ENCODE peak calls at places on chromosomes 5 and 9, in five cellular contexts. One of them, this sample, is unnamed.

GRCh38 chr5:16894236-16895057 is 41.6 kb downstream of the MYO10 start:
- DNase-seq in GM23248: peak; percentile 78
- DNase-seq in activated T-helper 2 cell treated with anti-CD3 and anti-CD28 coated beads, Interferon-gamma antibody, Interleukin-2, Interleukin-4, amounts not matched to agents 10 μg/mL and 5 μg/mL and 100 μg/mL, durations not matched to agents 14 hours and 24 hours and 36 hours: no peak
- DNase-seq in A549: peak; percentile 88
- DNase-seq in amniotic stem cell: no peak
- DNase-seq in this sample: no peak

GRCh38 chr5:125410501-125411162 is 664.2 kb upstream of the ZNF608 start:
- DNase-seq in GM23248: peak; percentile 83
- DNase-seq in activated T-helper 2 cell treated with anti-CD3 and anti-CD28 coated beads, Interferon-gamma antibody, Interleukin-2, Interleukin-4, amounts not matched to agents 10 μg/mL and 5 μg/mL and 100 μg/mL, durations not matched to agents 14 hours and 24 hours and 36 hours: no peak
- DNase-seq in A549: no peak
- DNase-seq in amniotic stem cell: no peak
- DNase-seq in this sample: no peak

GRCh38 chr9:76692448-76693129 is 71.6 kb upstream of the PCA3 start:
- DNase-seq in GM23248: no peak
- DNase-seq in activated T-helper 2 cell treated with anti-CD3 and anti-CD28 coated beads, Interferon-gamma antibody, Interleukin-2, Interleukin-4, amounts not matched to agents 10 μg/mL and 5 μg/mL and 100 μg/mL, durations not matched to agents 14 hours and 24 hours and 36 hours: no peak
- DNase-seq in A549: no peak
- DNase-seq in amniotic stem cell: no peak
- DNase-seq in this sample: no peak

GRCh38 chr5:61450170-61450815 is 118.2 kb downstream of the ZSWIM6 start:
- DNase-seq in GM23248: peak; percentile 91
- DNase-seq in activated T-helper 2 cell treated with anti-CD3 and anti-CD28 coated beads, Interferon-gamma antibody, Interleukin-2, Interleukin-4, amounts not matched to agents 10 μg/mL and 5 μg/mL and 100 μg/mL, durations not matched to agents 14 hours and 24 hours and 36 hours: no peak
- DNase-seq in A549: peak; percentile 35
- DNase-seq in amniotic stem cell: peak; percentile 53
- DNase-seq in this sample: no peak

GRCh38 chr5:170557314-170557713 is 53.5 kb downstream of the KCNIP1 start:
- DNase-seq in GM23248: no peak
- DNase-seq in activated T-helper 2 cell treated with anti-CD3 and anti-CD28 coated beads, Interferon-gamma antibody, Interleukin-2, Interleukin-4, amounts not matched to agents 10 μg/mL and 5 μg/mL and 100 μg/mL, durations not matched to agents 14 hours and 24 hours and 36 hours: no peak
- DNase-seq in A549: no peak
- DNase-seq in amniotic stem cell: no peak
- DNase-seq in this sample: no peak

GRCh38 chr5:89418821-89419085 is 535.8 kb upstream of the MEF2C start:
- DNase-seq in GM23248: no peak
- DNase-seq in activated T-helper 2 cell treated with anti-CD3 and anti-CD28 coated beads, Interferon-gamma antibody, Interleukin-2, Interleukin-4, amounts not matched to agents 10 μg/mL and 5 μg/mL and 100 μg/mL, durations not matched to agents 14 hours and 24 hours and 36 hours: no peak
- DNase-seq in A549: no peak
- DNase-seq in amniotic stem cell: no peak
- DNase-seq in this sample: no peak

GRCh38 chr9:136023401-136024225 is 62.4 kb upstream of the UBAC1 start:
- DNase-seq in GM23248: peak; percentile 82
- DNase-seq in activated T-helper 2 cell treated with anti-CD3 and anti-CD28 coated beads, Interferon-gamma antibody, Interleukin-2, Interleukin-4, amounts not matched to agents 10 μg/mL and 5 μg/mL and 100 μg/mL, durations not matched to agents 14 hours and 24 hours and 36 hours: no peak
- DNase-seq in A549: no peak
- DNase-seq in amniotic stem cell: no peak
- DNase-seq in this sample: no peak

GRCh38 chr9:107363511-107364182 is 80.6 kb downstream of the RAD23B start:
- DNase-seq in GM23248: no peak
- DNase-seq in activated T-helper 2 cell treated with anti-CD3 and anti-CD28 coated beads, Interferon-gamma antibody, Interleukin-2, Interleukin-4, amounts not matched to agents 10 μg/mL and 5 μg/mL and 100 μg/mL, durations not matched to agents 14 hours and 24 hours and 36 hours: no peak
- DNase-seq in A549: no peak
- DNase-seq in amniotic stem cell: no peak
- DNase-seq in this sample: no peak

GRCh38 chr5:78509884-78510769 is 138.4 kb downstream of the LHFPL2 start:
- DNase-seq in GM23248: peak; percentile 61
- DNase-seq in activated T-helper 2 cell treated with anti-CD3 and anti-CD28 coated beads, Interferon-gamma antibody, Interleukin-2, Interleukin-4, amounts not matched to agents 10 μg/mL and 5 μg/mL and 100 μg/mL, durations not matched to agents 14 hours and 24 hours and 36 hours: peak; percentile 9
- DNase-seq in A549: no peak
- DNase-seq in amniotic stem cell: no peak
- DNase-seq in this sample: no peak

GRCh38 chr5:150070821-150071220 is 15.5 kb downstream of the CSF1R start:
- DNase-seq in GM23248: no peak
- DNase-seq in activated T-helper 2 cell treated with anti-CD3 and anti-CD28 coated beads, Interferon-gamma antibody, Interleukin-2, Interleukin-4, amounts not matched to agents 10 μg/mL and 5 μg/mL and 100 μg/mL, durations not matched to agents 14 hours and 24 hours and 36 hours: no peak
- DNase-seq in A549: no peak
- DNase-seq in amniotic stem cell: no peak
- DNase-seq in this sample: no peak

GRCh38 chr5:113110117-113110516 is 133.5 kb downstream of the DCP2 start:
- DNase-seq in GM23248: no peak
- DNase-seq in activated T-helper 2 cell treated with anti-CD3 and anti-CD28 coated beads, Interferon-gamma antibody, Interleukin-2, Interleukin-4, amounts not matched to agents 10 μg/mL and 5 μg/mL and 100 μg/mL, durations not matched to agents 14 hours and 24 hours and 36 hours: no peak
- DNase-seq in A549: no peak
- DNase-seq in amniotic stem cell: no peak
- DNase-seq in this sample: no peak

GRCh38 chr5:41414598-41414997 is 95.8 kb downstream of the PLCXD3 start:
- DNase-seq in GM23248: peak; percentile 93
- DNase-seq in activated T-helper 2 cell treated with anti-CD3 and anti-CD28 coated beads, Interferon-gamma antibody, Interleukin-2, Interleukin-4, amounts not matched to agents 10 μg/mL and 5 μg/mL and 100 μg/mL, durations not matched to agents 14 hours and 24 hours and 36 hours: no peak
- DNase-seq in A549: peak; percentile 46
- DNase-seq in amniotic stem cell: peak; percentile 33
- DNase-seq in this sample: no peak

GRCh38 chr9:2478421-2478820 is 143.2 kb upstream of the VLDLR start:
- DNase-seq in GM23248: no peak
- DNase-seq in activated T-helper 2 cell treated with anti-CD3 and anti-CD28 coated beads, Interferon-gamma antibody, Interleukin-2, Interleukin-4, amounts not matched to agents 10 μg/mL and 5 μg/mL and 100 μg/mL, durations not matched to agents 14 hours and 24 hours and 36 hours: no peak
- DNase-seq in A549: no peak
- DNase-seq in amniotic stem cell: no peak
- DNase-seq in this sample: no peak

GRCh38 chr9:102354041-102354440 is 615.6 kb upstream of the GRIN3A start:
- DNase-seq in GM23248: no peak
- DNase-seq in activated T-helper 2 cell treated with anti-CD3 and anti-CD28 coated beads, Interferon-gamma antibody, Interleukin-2, Interleukin-4, amounts not matched to agents 10 μg/mL and 5 μg/mL and 100 μg/mL, durations not matched to agents 14 hours and 24 hours and 36 hours: no peak
- DNase-seq in A549: no peak
- DNase-seq in amniotic stem cell: no peak
- DNase-seq in this sample: no peak

GRCh38 chr9:26789959-26790358 is 102.6 kb downstream of the CAAP1 start:
- DNase-seq in GM23248: peak; percentile 39
- DNase-seq in activated T-helper 2 cell treated with anti-CD3 and anti-CD28 coated beads, Interferon-gamma antibody, Interleukin-2, Interleukin-4, amounts not matched to agents 10 μg/mL and 5 μg/mL and 100 μg/mL, durations not matched to agents 14 hours and 24 hours and 36 hours: no peak
- DNase-seq in A549: no peak
- DNase-seq in amniotic stem cell: no peak
- DNase-seq in this sample: no peak

GRCh38 chr5:41794478-41794877 is 75.7 kb downstream of the OXCT1 start:
- DNase-seq in GM23248: peak; percentile 96
- DNase-seq in activated T-helper 2 cell treated with anti-CD3 and anti-CD28 coated beads, Interferon-gamma antibody, Interleukin-2, Interleukin-4, amounts not matched to agents 10 μg/mL and 5 μg/mL and 100 μg/mL, durations not matched to agents 14 hours and 24 hours and 36 hours: no peak
- DNase-seq in A549: peak; percentile 5
- DNase-seq in amniotic stem cell: peak; percentile 76
- DNase-seq in this sample: no peak

GRCh38 chr5:150700298-150700599 is 613 bp downstream of the RBM22 start:
- DNase-seq in GM23248: no peak
- DNase-seq in activated T-helper 2 cell treated with anti-CD3 and anti-CD28 coated beads, Interferon-gamma antibody, Interleukin-2, Interleukin-4, amounts not matched to agents 10 μg/mL and 5 μg/mL and 100 μg/mL, durations not matched to agents 14 hours and 24 hours and 36 hours: no peak
- DNase-seq in A549: no peak
- DNase-seq in amniotic stem cell: no peak
- DNase-seq in this sample: no peak

GRCh38 chr5:76401801-76402250 is 1.3 kb upstream of the IQGAP2 start:
- DNase-seq in GM23248: no peak
- DNase-seq in activated T-helper 2 cell treated with anti-CD3 and anti-CD28 coated beads, Interferon-gamma antibody, Interleukin-2, Interleukin-4, amounts not matched to agents 10 μg/mL and 5 μg/mL and 100 μg/mL, durations not matched to agents 14 hours and 24 hours and 36 hours: no peak
- DNase-seq in A549: no peak
- DNase-seq in amniotic stem cell: no peak
- DNase-seq in this sample: peak; percentile 68

GRCh38 chr9:90830977-90831376 is 29.4 kb downstream of the SYK start:
- DNase-seq in GM23248: no peak
- DNase-seq in activated T-helper 2 cell treated with anti-CD3 and anti-CD28 coated beads, Interferon-gamma antibody, Interleukin-2, Interleukin-4, amounts not matched to agents 10 μg/mL and 5 μg/mL and 100 μg/mL, durations not matched to agents 14 hours and 24 hours and 36 hours: no peak
- DNase-seq in A549: no peak
- DNase-seq in amniotic stem cell: no peak
- DNase-seq in this sample: peak; percentile 65

GRCh38 chr5:173302546-173303155 is 25.6 kb downstream of the STC2 start:
- DNase-seq in GM23248: peak; percentile 88
- DNase-seq in activated T-helper 2 cell treated with anti-CD3 and anti-CD28 coated beads, Interferon-gamma antibody, Interleukin-2, Interleukin-4, amounts not matched to agents 10 μg/mL and 5 μg/mL and 100 μg/mL, durations not matched to agents 14 hours and 24 hours and 36 hours: no peak
- DNase-seq in A549: peak; percentile 69
- DNase-seq in amniotic stem cell: peak; percentile 34
- DNase-seq in this sample: no peak

GRCh38 chr5:159047081-159047480 is 52.6 kb downstream of the EBF1 start:
- DNase-seq in GM23248: peak; percentile 49
- DNase-seq in activated T-helper 2 cell treated with anti-CD3 and anti-CD28 coated beads, Interferon-gamma antibody, Interleukin-2, Interleukin-4, amounts not matched to agents 10 μg/mL and 5 μg/mL and 100 μg/mL, durations not matched to agents 14 hours and 24 hours and 36 hours: no peak
- DNase-seq in A549: no peak
- DNase-seq in amniotic stem cell: no peak
- DNase-seq in this sample: no peak

GRCh38 chr9:16213781-16214515 is 656.5 kb downstream of the BNC2 start:
- DNase-seq in GM23248: peak; percentile 95
- DNase-seq in activated T-helper 2 cell treated with anti-CD3 and anti-CD28 coated beads, Interferon-gamma antibody, Interleukin-2, Interleukin-4, amounts not matched to agents 10 μg/mL and 5 μg/mL and 100 μg/mL, durations not matched to agents 14 hours and 24 hours and 36 hours: no peak
- DNase-seq in A549: peak; percentile 46
- DNase-seq in amniotic stem cell: peak; percentile 92
- DNase-seq in this sample: no peak

GRCh38 chr9:92650296-92650695 is 19.6 kb downstream of the IPPK start:
- DNase-seq in GM23248: no peak
- DNase-seq in activated T-helper 2 cell treated with anti-CD3 and anti-CD28 coated beads, Interferon-gamma antibody, Interleukin-2, Interleukin-4, amounts not matched to agents 10 μg/mL and 5 μg/mL and 100 μg/mL, durations not matched to agents 14 hours and 24 hours and 36 hours: no peak
- DNase-seq in A549: no peak
- DNase-seq in amniotic stem cell: no peak
- DNase-seq in this sample: no peak